ENCODE peak calls at places on chromosomes 5 and 9, in six cellular contexts. One of them, this sample, is unnamed.

GRCh38 chr5:7186818-7187217 is 209.1 kb upstream of the ADCY2 start:
- DNase-seq in SK-N-SH: no peak
- DNase-seq in H1: no peak
- DNase-seq in HepG2: no peak
- DNase-seq in K562: no peak
- DNase-seq in GM12878: no peak
- DNase-seq in this sample: no peak

GRCh38 chr5:114152656-114153360 is 209.1 kb upstream of the KCNN2 start:
- DNase-seq in SK-N-SH: no peak
- DNase-seq in H1: no peak
- DNase-seq in GM12878: no peak
- DNase-seq in K562: no peak
- DNase-seq in HepG2: no peak
- DNase-seq in this sample: no peak

GRCh38 chr9:99579964-99580363 is 241.7 kb upstream of the NR4A3 start:
- DNase-seq in GM12878: no peak
- DNase-seq in H1: no peak
- DNase-seq in HepG2: no peak
- DNase-seq in SK-N-SH: no peak
- DNase-seq in K562: no peak
- DNase-seq in this sample: peak

GRCh38 chr5:76468625-76469410 is 65.7 kb downstream of the IQGAP2 start:
- DNase-seq in SK-N-SH: no peak
- DNase-seq in HepG2: no peak
- DNase-seq in H1: no peak
- DNase-seq in GM12878: no peak
- DNase-seq in K562: no peak
- DNase-seq in this sample: peak

GRCh38 chr9:86464242-86464641 is 110.0 kb upstream of the TUT7 start:
- DNase-seq in HepG2: no peak
- DNase-seq in K562: no peak
- DNase-seq in SK-N-SH: no peak
- DNase-seq in GM12878: no peak
- DNase-seq in H1: no peak
- DNase-seq in this sample: no peak

GRCh38 chr5:77358566-77359205 is 133.4 kb downstream of the WDR41 start:
- DNase-seq in GM12878: no peak
- DNase-seq in HepG2: no peak
- DNase-seq in H1: no peak
- DNase-seq in SK-N-SH: no peak
- DNase-seq in K562: no peak
- DNase-seq in this sample: no peak

GRCh38 chr9:107919263-107919662 is 429.7 kb upstream of the KLF4 start:
- DNase-seq in K562: no peak
- DNase-seq in SK-N-SH: no peak
- DNase-seq in GM12878: no peak
- DNase-seq in H1: no peak
- DNase-seq in HepG2: no peak
- DNase-seq in this sample: no peak

GRCh38 chr9:77989909-77990308 is 41.7 kb downstream of the GNAQ start:
- DNase-seq in GM12878: no peak
- DNase-seq in H1: no peak
- DNase-seq in SK-N-SH: no peak
- DNase-seq in K562: no peak
- DNase-seq in HepG2: no peak
- DNase-seq in this sample: no peak

GRCh38 chr9:35666045-35666444 is 1.1 kb upstream of the ARHGEF39 start:
- DNase-seq in HepG2: no peak
- DNase-seq in K562: no peak
- DNase-seq in SK-N-SH: no peak
- DNase-seq in GM12878: no peak
- DNase-seq in H1: no peak
- DNase-seq in this sample: no peak

DNA sequence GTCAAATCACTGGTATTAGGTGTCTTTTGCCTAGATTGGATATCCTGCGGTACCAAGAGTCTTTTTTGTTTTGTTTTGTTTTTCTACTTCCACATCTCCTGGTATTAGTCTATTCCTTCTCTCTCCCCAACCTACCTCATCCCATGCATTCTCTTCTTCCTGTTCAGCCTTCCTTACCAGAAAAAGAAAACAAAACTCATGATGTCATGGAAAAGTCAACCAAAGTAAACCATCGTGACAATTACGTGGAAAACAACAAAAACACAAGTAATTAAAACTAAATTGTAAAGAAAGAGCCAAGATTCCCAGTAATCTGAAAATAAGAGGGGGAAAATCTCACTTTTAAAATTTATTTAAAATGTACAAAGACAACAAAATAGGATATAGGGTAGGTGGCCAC is 38.3 kb downstream of the TMEM167A start:
- DNase-seq in SK-N-SH: no peak
- DNase-seq in GM12878: no peak
- DNase-seq in K562: no peak
- DNase-seq in HepG2: no peak
- DNase-seq in H1: no peak
- DNase-seq in this sample: no peak
- TF ChIP-seq GABPA in SK-N-SH: no peak
- TF ChIP-seq GABPA in GM12878: no peak
- TF ChIP-seq GABPA in K562: no peak
- TF ChIP-seq GABPA in HepG2: no peak
- TF ChIP-seq GABPA in H1: no peak
- TF ChIP-seq GABPA in this sample: no peak

GRCh38 chr5:150146235-150146634 is 9.4 kb downstream of the PDGFRB start:
- DNase-seq in SK-N-SH: no peak
- DNase-seq in H1: no peak
- DNase-seq in K562: no peak
- DNase-seq in HepG2: no peak
- DNase-seq in GM12878: no peak
- DNase-seq in this sample: no peak

GRCh38 chr5:150147580-150148407 is 7.9 kb downstream of the PDGFRB start:
- DNase-seq in GM12878: no peak
- DNase-seq in SK-N-SH: no peak
- DNase-seq in K562: no peak
- DNase-seq in HepG2: no peak
- DNase-seq in H1: no peak
- DNase-seq in this sample: no peak

GRCh38 chr5:150149618-150150017 is 6.0 kb downstream of the PDGFRB start:
- DNase-seq in GM12878: no peak
- DNase-seq in H1: no peak
- DNase-seq in SK-N-SH: no peak
- DNase-seq in HepG2: no peak
- DNase-seq in K562: no peak
- DNase-seq in this sample: no peak

GRCh38 chr5:150146862-150147579 is 8.6 kb downstream of the PDGFRB start:
- DNase-seq in H1: no peak
- DNase-seq in HepG2: no peak
- DNase-seq in GM12878: no peak
- DNase-seq in K562: no peak
- DNase-seq in SK-N-SH: peak
- DNase-seq in this sample: no peak

GRCh38 chr5:150148408-150148927 is 7.2 kb downstream of the PDGFRB start:
- DNase-seq in K562: no peak
- DNase-seq in HepG2: no peak
- DNase-seq in GM12878: no peak
- DNase-seq in SK-N-SH: no peak
- DNase-seq in H1: no peak
- DNase-seq in this sample: no peak
- H3K4me3 ChIP-seq in K562: no peak
- H3K4me3 ChIP-seq in HepG2: no peak
- H3K4me3 ChIP-seq in GM12878: no peak
- H3K4me3 ChIP-seq in SK-N-SH: no peak
- H3K4me3 ChIP-seq in H1: no peak
- H3K4me3 ChIP-seq in this sample: no peak

GRCh38 chr5:142096382-142096781 is 12.2 kb upstream of the NDFIP1 start:
- DNase-seq in GM12878: no peak
- DNase-seq in K562: no peak
- DNase-seq in HepG2: no peak
- DNase-seq in H1: no peak
- DNase-seq in SK-N-SH: no peak
- DNase-seq in this sample: no peak

GRCh38 chr5:142098275-142098674 is 10.3 kb upstream of the NDFIP1 start:
- DNase-seq in K562: no peak
- DNase-seq in H1: no peak
- DNase-seq in SK-N-SH: no peak
- DNase-seq in GM12878: no peak
- DNase-seq in HepG2: no peak
- DNase-seq in this sample: no peak

GRCh38 chr5:142097681-142098080 is 10.9 kb upstream of the NDFIP1 start:
- DNase-seq in H1: no peak
- DNase-seq in K562: no peak
- DNase-seq in SK-N-SH: no peak
- DNase-seq in HepG2: no peak
- DNase-seq in GM12878: no peak
- DNase-seq in this sample: no peak

GRCh38 chr5:142095035-142095434 is 13.5 kb upstream of the NDFIP1 start:
- DNase-seq in SK-N-SH: no peak
- DNase-seq in K562: no peak
- DNase-seq in GM12878: no peak
- DNase-seq in HepG2: no peak
- DNase-seq in H1: no peak
- DNase-seq in this sample: no peak

DNA sequence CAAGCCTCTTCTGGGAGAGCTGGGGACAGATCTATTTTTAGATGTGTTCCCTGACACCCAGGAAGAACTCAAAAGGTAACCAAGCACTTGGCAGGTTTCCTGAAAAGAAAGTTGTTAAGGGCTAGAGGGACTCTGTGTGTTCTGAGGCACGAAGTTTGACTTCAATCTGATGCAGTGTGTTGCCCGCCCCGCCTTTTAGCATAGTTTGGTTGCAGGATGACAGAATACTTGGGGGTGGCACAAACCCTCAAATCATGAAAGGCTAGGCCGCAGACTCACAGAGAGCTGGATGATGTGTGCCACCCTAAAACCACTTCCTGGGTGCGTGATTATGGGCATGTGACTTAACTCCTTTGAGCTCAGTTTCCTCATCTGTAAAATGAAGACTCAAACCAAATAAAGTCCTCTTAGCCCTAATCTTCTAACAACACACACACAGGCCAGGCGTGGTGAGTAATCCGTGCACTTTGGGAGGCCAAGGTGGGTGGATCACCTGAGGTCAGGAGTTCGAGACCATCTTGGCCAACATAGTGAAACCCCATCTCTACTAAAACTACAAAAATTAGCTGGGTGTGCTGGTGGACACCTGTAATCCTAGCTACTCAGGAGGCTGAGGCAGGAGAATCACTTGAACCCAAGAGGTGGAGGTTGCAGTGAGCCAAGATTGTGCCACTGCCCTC is 12.8 kb upstream of the NDFIP1 start:
- DNase-seq in K562: no peak
- DNase-seq in GM12878: peak
- DNase-seq in H1: no peak
- DNase-seq in HepG2: no peak
- DNase-seq in SK-N-SH: no peak
- DNase-seq in this sample: no peak
- TF ChIP-seq GABPA in K562: no peak
- TF ChIP-seq GABPA in GM12878: no peak
- TF ChIP-seq GABPA in H1: no peak
- TF ChIP-seq GABPA in HepG2: no peak
- TF ChIP-seq GABPA in SK-N-SH: no peak
- TF ChIP-seq GABPA in this sample: no peak

DNA sequence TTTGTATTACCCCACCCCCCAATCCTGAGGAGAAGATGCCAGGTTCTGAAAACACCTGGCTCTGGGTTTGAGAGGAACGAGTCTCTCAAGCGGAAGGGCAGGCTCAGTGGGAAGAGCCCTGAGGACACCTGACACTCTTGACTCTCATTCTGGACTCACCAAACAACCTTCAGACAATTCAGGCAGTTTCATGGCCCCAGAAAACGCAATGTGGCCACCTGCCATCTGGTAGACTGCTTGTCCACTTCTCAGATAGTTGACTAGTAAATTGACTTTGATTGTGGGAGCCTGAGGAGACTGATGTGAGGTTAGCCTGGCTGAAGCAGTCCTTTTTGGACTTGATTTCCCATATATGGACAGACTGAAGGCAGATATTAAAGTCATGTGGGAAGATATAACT is 117.5 kb upstream of the FSTL4 start:
- DNase-seq in H1: no peak
- DNase-seq in GM12878: no peak
- DNase-seq in HepG2: no peak
- DNase-seq in K562: no peak
- DNase-seq in SK-N-SH: no peak
- DNase-seq in this sample: no peak
- H3K4me3 ChIP-seq in H1: no peak
- H3K4me3 ChIP-seq in GM12878: no peak
- H3K4me3 ChIP-seq in HepG2: no peak
- H3K4me3 ChIP-seq in K562: no peak
- H3K4me3 ChIP-seq in SK-N-SH: no peak
- H3K4me3 ChIP-seq in this sample: no peak

DNA sequence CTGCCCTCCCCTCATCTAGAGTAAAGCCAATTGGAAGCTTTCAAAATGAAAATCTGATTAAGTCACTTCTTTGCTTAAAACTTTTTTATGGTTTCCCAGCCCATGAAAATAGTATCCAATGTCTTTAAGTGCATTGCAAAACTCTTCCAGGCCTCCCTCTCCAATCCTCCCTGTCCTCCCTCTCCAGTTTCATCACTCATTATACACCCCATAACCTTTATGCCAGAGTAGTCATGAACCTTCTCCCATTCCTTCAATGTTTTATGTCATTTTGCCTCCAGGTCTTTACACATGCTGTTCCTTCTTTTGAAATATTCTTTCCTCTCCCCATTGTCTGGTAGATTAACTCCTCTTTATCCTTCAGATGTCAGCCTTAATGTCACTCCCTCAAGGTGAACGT is 8.1 kb upstream of the ZNF354A start:
- DNase-seq in HepG2: no peak
- DNase-seq in SK-N-SH: no peak
- DNase-seq in GM12878: no peak
- DNase-seq in H1: no peak
- DNase-seq in K562: no peak
- DNase-seq in this sample: no peak
- TF ChIP-seq GABPA in HepG2: no peak
- TF ChIP-seq GABPA in SK-N-SH: no peak
- TF ChIP-seq GABPA in GM12878: no peak
- TF ChIP-seq GABPA in H1: no peak
- TF ChIP-seq GABPA in K562: no peak
- TF ChIP-seq GABPA in this sample: no peak

DNA sequence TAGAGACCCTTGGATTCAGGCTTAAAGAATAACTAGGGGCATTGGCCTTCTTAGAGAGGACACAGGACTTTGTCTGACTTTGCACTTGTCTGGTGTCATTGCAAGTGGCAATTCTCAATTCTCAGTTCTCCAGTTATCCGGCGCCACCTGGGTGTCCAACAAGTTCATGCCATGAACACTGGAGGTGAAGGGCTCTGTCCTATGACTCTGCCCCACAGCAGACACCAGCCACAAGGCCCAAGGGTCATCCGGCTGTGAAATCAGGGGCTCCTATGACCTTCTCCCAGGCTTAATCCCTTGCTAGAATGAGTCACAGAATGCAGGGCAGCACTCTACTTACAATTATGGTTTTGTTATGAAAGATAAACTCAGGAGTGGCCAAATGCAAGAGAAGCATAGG is 391.9 kb downstream of the GADD45G start:
- DNase-seq in K562: no peak
- DNase-seq in H1: no peak
- DNase-seq in HepG2: peak
- DNase-seq in SK-N-SH: no peak
- DNase-seq in GM12878: no peak
- DNase-seq in this sample: no peak
- H3K4me3 ChIP-seq in K562: no peak
- H3K4me3 ChIP-seq in H1: no peak
- H3K4me3 ChIP-seq in HepG2: no peak
- H3K4me3 ChIP-seq in SK-N-SH: no peak
- H3K4me3 ChIP-seq in GM12878: no peak
- H3K4me3 ChIP-seq in this sample: no peak

GRCh38 chr5:1568201-1568979 is 44.6 kb upstream of the LPCAT1 start:
- DNase-seq in SK-N-SH: no peak
- DNase-seq in GM12878: no peak
- DNase-seq in H1: no peak
- DNase-seq in K562: no peak
- DNase-seq in HepG2: peak
- DNase-seq in this sample: no peak
- TF ChIP-seq GABPA in SK-N-SH: no peak
- TF ChIP-seq GABPA in GM12878: no peak
- TF ChIP-seq GABPA in H1: no peak
- TF ChIP-seq GABPA in K562: no peak
- TF ChIP-seq GABPA in HepG2: no peak
- TF ChIP-seq GABPA in this sample: no peak